ENCODE peak calls at places on chromosomes 6 and 20, in seven cellular contexts. E, Y, P, D, Q, O and H are unnamed samples.

GRCh38 chr6:116500969-116501433 is 10.4 kb upstream of the CALHM5 start:
- DNase-seq in Y (no peak), E (peak), D (no peak), O (no peak), P (no peak), Q (peak), H (no peak)

GRCh38 chr6:150312395-150312794 is 56.4 kb upstream of the IYD start:
- DNase-seq in E (no peak), D (no peak), Y (no peak), O (no peak), Q (no peak), P (no peak), H (no peak)

GRCh38 chr20:47396762-47397476 is 40.4 kb upstream of the ZMYND8 start:
- DNase-seq in Q (no peak), P (no peak), O (no peak), Y (peak), D (no peak), E (no peak), H (no peak)

GRCh38 chr6:109034439-109035041 is 60.1 kb downstream of the SESN1 start:
- DNase-seq in Q (no peak), E (no peak), P (no peak), D (no peak), Y (no peak), O (no peak), H (no peak)

GRCh38 chr6:81023007-81023582 is 729.4 kb downstream of the TENT5A start:
- DNase-seq in Q (peak), E (no peak), O (no peak), Y (no peak), P (no peak), D (no peak), H (no peak)

GRCh38 chr6:14641401-14641800 is 523.8 kb downstream of the CD83 start:
- DNase-seq in O (no peak), P (no peak), Q (no peak), Y (no peak), E (no peak), D (no peak), H (no peak)

GRCh38 chr6:52551483-52552277 is 25.2 kb downstream of the TRAM2 start:
- DNase-seq in Y (peak), E (peak), Q (peak), P (no peak), O (no peak), D (no peak), H (no peak)

GRCh38 chr6:52328303-52328662 is 33.7 kb upstream of the PAQR8 start:
- DNase-seq in P (no peak), E (no peak), Y (no peak), D (no peak), O (no peak), Q (no peak), H (no peak)

GRCh38 chr20:24989162-24989561 is 3.4 kb downstream of the APMAP start:
- DNase-seq in Y (no peak), E (no peak), P (no peak), O (no peak), Q (no peak), D (peak), H (no peak)

GRCh38 chr6:5084787-5085637 is at the start of gene PPP1R3G:
- DNase-seq in P (peak), Y (peak), D (no peak), Q (no peak), O (no peak), E (peak), H (no peak)

GRCh38 chr6:7058250-7058923 is 49.4 kb upstream of the RREB1 start:
- DNase-seq in Y (peak), Q (peak), O (no peak), D (no peak), P (no peak), E (no peak), H (no peak)

GRCh38 chr6:123338394-123338793 is 298.4 kb downstream of the TRDN start:
- DNase-seq in D (no peak), Y (no peak), O (no peak), E (no peak), P (no peak), Q (no peak), H (no peak)

GRCh38 chr6:101195581-101195980 is 197.9 kb upstream of the GRIK2 start:
- DNase-seq in D (no peak), Y (peak), P (no peak), E (no peak), Q (no peak), O (no peak), H (no peak)

GRCh38 chr20:50434321-50434652 is 75.9 kb upstream of the PTPN1 start:
- DNase-seq in Y (no peak), P (no peak), Q (no peak), O (no peak), E (no peak), D (no peak), H (no peak)

GRCh38 chr6:3227363-3228045 is at the start of gene TUBB2B:
- DNase-seq in Y (peak), E (peak), O (no peak), D (peak), Q (no peak), P (peak), H (no peak)

GRCh38 chr20:22303523-22303922 is 280.8 kb downstream of the FOXA2 start:
- DNase-seq in Y (no peak), O (no peak), D (no peak), P (no peak), E (no peak), Q (peak), H (no peak)

GRCh38 chr20:8271727-8272126 is 139.7 kb downstream of the PLCB1 start:
- DNase-seq in D (no peak), Y (no peak), E (no peak), P (no peak), O (no peak), Q (no peak), H (no peak)

GRCh38 chr6:470901-471448 is 79.4 kb downstream of the IRF4 start:
- DNase-seq in P (peak), E (no peak), O (no peak), D (no peak), Q (no peak), Y (no peak), H (no peak)

GRCh38 chr6:141685416-141685815 is 447.3 kb upstream of the GJE1 start:
- DNase-seq in Y (no peak), D (no peak), E (no peak), Q (no peak), O (no peak), P (no peak), H (no peak)

GRCh38 chr20:43520074-43520473 is 12.6 kb downstream of the L3MBTL1 start:
- DNase-seq in D (no peak), Y (no peak), E (no peak), P (no peak), Q (no peak), O (no peak), H (no peak)

GRCh38 chr20:1229541-1229940 is 3.7 kb downstream of the RAD21L1 start:
- DNase-seq in P (no peak), O (no peak), E (no peak), Q (no peak), D (no peak), Y (no peak), H (no peak)

GRCh38 chr6:54267798-54268197 is 40.4 kb upstream of the TINAG start:
- DNase-seq in O (no peak), P (no peak), Q (no peak), D (no peak), E (no peak), Y (peak), H (no peak)

GRCh38 chr6:85673198-85674139 is 30.8 kb upstream of the SYNCRIP start:
- DNase-seq in P (no peak), O (no peak), E (no peak), Y (no peak), D (no peak), Q (no peak), H (no peak)

GRCh38 chr6:47438481-47439347 is 38.9 kb upstream of the CD2AP start:
- DNase-seq in D (no peak), O (no peak), Y (no peak), P (no peak), E (no peak), Q (no peak), H (no peak)

GRCh38 chr6:2861071-2861821 is 19.6 kb upstream of the SERPINB1 start:
- DNase-seq in E (no peak), Q (no peak), O (no peak), Y (no peak), D (no peak), P (no peak), H (no peak)

GRCh38 chr20:51586005-51586440 is 43.5 kb upstream of the NFATC2 start:
- DNase-seq in E (no peak), O (no peak), P (no peak), Y (peak), D (no peak), Q (peak), H (no peak)

GRCh38 chr6:112155900-112156299 is 68.5 kb downstream of the FAM229B start:
- DNase-seq in O (no peak), D (no peak), Y (no peak), E (no peak), Q (no peak), P (no peak), H (no peak)

GRCh38 chr20:15674253-15675145 is 898.7 kb downstream of the KIF16B start:
- DNase-seq in Y (no peak), O (no peak), P (no peak), D (no peak), Q (peak), E (no peak), H (no peak)

GRCh38 chr20:33666293-33667244 is at the start of gene ACTL10:
- DNase-seq in D (peak), E (peak), Y (peak), O (peak), Q (peak), P (peak), H (no peak)

GRCh38 chr6:117677553-117678131 is 2.4 kb downstream of the NUS1 start:
- DNase-seq in O (peak), E (no peak), P (no peak), Y (no peak), Q (no peak), D (no peak), H (no peak)

GRCh38 chr20:48329216-48329615 is 498.6 kb downstream of the PREX1 start:
- DNase-seq in Y (no peak), O (no peak), D (no peak), Q (no peak), E (no peak), P (no peak), H (no peak)

GRCh38 chr6:28252507-28252975 is 472 bp upstream of the ZKSCAN4 start:
- DNase-seq in Y (no peak), Q (no peak), E (no peak), P (no peak), O (no peak), D (no peak), H (no peak)

GRCh38 chr6:169589293-169589692 is 112.5 kb downstream of the WDR27 start:
- DNase-seq in D (no peak), Q (no peak), O (no peak), E (no peak), P (no peak), Y (peak), H (no peak)